ENCODE peak calls at places on chromosomes 2 and 18, in seven cellular contexts. S, C, N, I, L, Y and T are unnamed samples.

GRCh38 chr18:78980777-78981651 is 1.4 kb downstream of the SALL3 start:
- DNase-seq in N (peak), L (no peak), I (no peak), S (no peak), Y (no peak), C (peak), T (no peak)

GRCh38 chr2:109353806-109354745 is 225.1 kb downstream of the SH3RF3 start:
- DNase-seq in N (no peak), L (no peak), C (peak), I (no peak), S (no peak), Y (no peak), T (no peak)

GRCh38 chr2:144659731-144660275 is 139.9 kb upstream of the ZEB2 start:
- DNase-seq in I (peak), Y (peak), N (no peak), L (peak), C (no peak), S (no peak), T (peak)

GRCh38 chr2:133711806-133712205 is 143.5 kb upstream of the NCKAP5 start:
- DNase-seq in C (no peak), N (no peak), Y (no peak), I (no peak), S (no peak), L (no peak), T (no peak)

GRCh38 chr2:85501244-85501643 is 37.7 kb upstream of the MAT2A start:
- DNase-seq in L (no peak), S (peak), N (no peak), C (no peak), I (no peak), Y (no peak), T (peak)

GRCh38 chr18:48833701-48834394 is 116.9 kb downstream of the SMAD7 start:
- DNase-seq in C (no peak), N (peak), Y (no peak), L (no peak), I (no peak), S (peak), T (no peak)

GRCh38 chr2:55590810-55591440 is 26.5 kb downstream of the PPP4R3B start:
- DNase-seq in S (peak), Y (no peak), C (no peak), N (no peak), I (peak), L (peak), T (no peak)

GRCh38 chr2:64750001-64750816 is 96.5 kb upstream of the SERTAD2 start:
- DNase-seq in Y (no peak), L (peak), S (peak), C (peak), I (peak), N (peak), T (peak)

GRCh38 chr2:173943139-173943538 is 22.0 kb downstream of the SP3 start:
- DNase-seq in S (no peak), N (no peak), Y (no peak), C (no peak), L (no peak), I (no peak), T (no peak)

GRCh38 chr2:225355788-225356187 is 43.7 kb upstream of the NYAP2 start:
- DNase-seq in Y (no peak), L (no peak), S (no peak), N (no peak), I (no peak), C (no peak), T (no peak)

GRCh38 chr2:202774104-202774503 is 97.5 kb downstream of the ICA1L start:
- DNase-seq in C (peak), L (no peak), I (no peak), S (no peak), Y (no peak), N (no peak), T (no peak)

GRCh38 chr18:75207298-75208054 is 1.5 kb downstream of the PTGR3 start:
- DNase-seq in Y (no peak), L (peak), N (no peak), I (peak), C (no peak), S (peak), T (peak)

GRCh38 chr2:29558097-29558496 is 363.3 kb downstream of the ALK start:
- DNase-seq in C (no peak), L (no peak), N (no peak), Y (no peak), S (no peak), I (no peak), T (no peak)

GRCh38 chr2:127479219-127479825 is 47.0 kb downstream of the IWS1 start:
- DNase-seq in C (no peak), I (peak), Y (peak), S (peak), L (peak), N (no peak), T (peak)

GRCh38 chr2:222864296-222864695 is 3.5 kb downstream of the ACSL3 start:
- DNase-seq in I (peak), N (no peak), C (no peak), L (peak), S (no peak), Y (peak), T (peak)

GRCh38 chr2:113910110-113910717 is 20.3 kb downstream of the ACTR3 start:
- DNase-seq in L (no peak), N (no peak), I (no peak), Y (no peak), S (no peak), C (no peak), T (no peak)

GRCh38 chr2:101559576-101559975 is 84.7 kb upstream of the RFX8 start:
- DNase-seq in S (no peak), N (no peak), I (peak), C (no peak), Y (no peak), L (peak), T (no peak)

GRCh38 chr2:150224321-150224720 is 263.1 kb downstream of the RND3 start:
- DNase-seq in N (no peak), I (no peak), L (no peak), Y (no peak), C (no peak), S (no peak), T (no peak)

GRCh38 chr18:78459646-78460045 is 520.0 kb upstream of the SALL3 start:
- DNase-seq in L (no peak), N (no peak), S (no peak), Y (no peak), I (no peak), C (no peak), T (no peak)

DNA sequence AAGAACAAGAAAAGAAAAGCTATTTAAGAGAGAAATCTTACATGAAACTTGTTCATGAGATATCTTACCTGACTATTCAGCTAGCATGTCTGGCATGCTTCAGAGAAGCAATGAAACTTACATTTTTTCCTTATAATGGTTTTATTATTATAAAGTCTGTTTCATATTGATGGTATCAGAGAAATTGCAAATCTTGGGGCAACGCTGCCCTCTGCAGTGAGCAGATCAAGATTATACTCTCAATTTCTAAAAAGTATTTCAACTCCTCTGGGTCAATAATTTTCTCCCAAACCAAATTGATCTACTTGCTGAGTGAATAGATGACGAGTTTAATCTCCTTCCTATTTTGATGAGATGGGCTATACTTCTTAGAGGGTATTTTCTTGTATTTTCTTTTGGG is 235.6 kb downstream of the NUP35 start:
- DNase-seq in C (no peak), Y (no peak), S (no peak), L (peak), N (no peak), I (peak), T (peak)
- TF ChIP-seq CTCF in C (no peak), Y (no peak), S (no peak), L (peak), N (no peak), I (peak), T (peak)

GRCh38 chr18:62637403-62637802 is 77.9 kb upstream of the PHLPP1 start:
- DNase-seq in L (no peak), N (no peak), S (no peak), C (no peak), I (no peak), Y (no peak), T (no peak)

GRCh38 chr18:62634471-62634870 is 80.9 kb upstream of the PHLPP1 start:
- DNase-seq in N (no peak), S (no peak), C (no peak), L (no peak), I (peak), Y (no peak), T (no peak)

GRCh38 chr18:62632788-62633455 is 82.4 kb upstream of the PHLPP1 start:
- DNase-seq in N (no peak), I (no peak), C (no peak), L (no peak), S (no peak), Y (no peak), T (no peak)

GRCh38 chr18:62634991-62635630 is 80.2 kb upstream of the PHLPP1 start:
- DNase-seq in S (no peak), C (no peak), I (no peak), L (no peak), N (no peak), Y (no peak), T (peak)

GRCh38 chr18:62637807-62638687 is 77.3 kb upstream of the PHLPP1 start:
- DNase-seq in C (no peak), I (no peak), S (peak), L (no peak), Y (no peak), N (peak), T (peak)
- TF ChIP-seq CTCF in C (peak), I (peak), S (peak), L (peak), Y (peak), N (peak), T (peak)

DNA sequence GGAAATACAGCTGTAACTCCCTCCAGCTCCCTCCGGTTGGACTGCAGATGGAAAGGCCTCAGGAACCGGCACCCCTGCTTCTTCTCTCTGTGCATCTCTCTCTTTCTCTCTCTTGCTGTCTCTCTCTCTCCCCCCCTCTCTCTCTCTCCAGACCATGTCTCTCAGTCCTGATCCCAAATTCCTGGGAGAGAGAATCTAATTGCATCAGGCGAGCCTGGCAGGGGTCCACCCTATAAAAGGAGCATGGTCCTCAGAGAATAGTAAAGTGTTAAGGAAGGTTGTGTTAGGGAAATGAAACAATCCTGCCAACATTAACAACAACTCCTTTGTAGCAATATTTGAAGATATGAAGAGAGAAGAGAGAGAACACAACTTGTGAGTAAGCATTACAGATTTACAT is 36.7 kb downstream of the VIT start:
- DNase-seq in I (no peak), Y (no peak), L (peak), C (no peak), S (no peak), N (no peak), T (no peak)
- TF ChIP-seq CTCF in I (no peak), Y (no peak), L (no peak), C (no peak), S (no peak), N (no peak), T (no peak)

GRCh38 chr2:1237785-1238184 is 175.5 kb upstream of the TPO start:
- DNase-seq in L (no peak), Y (no peak), S (no peak), C (peak), I (no peak), N (no peak), T (no peak)
- TF ChIP-seq CTCF in L (no peak), Y (no peak), S (no peak), C (no peak), I (no peak), N (no peak), T (no peak)

DNA sequence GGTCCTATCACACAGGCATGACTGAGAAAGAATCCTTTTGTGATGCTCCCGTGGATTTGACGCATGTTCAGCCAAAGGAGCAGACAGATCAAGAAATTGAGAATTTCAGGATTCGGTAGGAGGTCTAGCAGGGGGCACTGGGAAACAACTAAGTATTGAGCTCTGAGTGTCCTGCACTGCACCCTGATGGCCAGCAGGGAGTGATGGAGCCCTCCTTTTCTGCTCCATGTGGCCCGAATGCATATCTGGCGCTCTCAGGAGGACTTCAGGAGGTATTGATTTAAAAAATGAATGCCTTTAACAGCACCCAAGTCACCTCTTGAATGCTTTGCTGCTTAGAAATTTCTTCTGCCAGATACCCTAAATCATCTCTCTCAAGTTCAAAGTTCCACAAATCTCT is 58.0 kb downstream of the ZNF519 start:
- DNase-seq in I (no peak), C (no peak), S (peak), Y (no peak), N (no peak), L (no peak), T (no peak)
- TF ChIP-seq CTCF in I (peak), C (no peak), S (peak), Y (no peak), N (no peak), L (peak), T (peak)

GRCh38 chr18:56436651-56437050 is 201.7 kb downstream of the TXNL1 start:
- DNase-seq in S (no peak), C (no peak), Y (no peak), N (no peak), L (no peak), I (no peak), T (no peak)

GRCh38 chr18:56431551-56431950 is 206.8 kb downstream of the TXNL1 start:
- DNase-seq in L (no peak), Y (no peak), S (peak), C (no peak), I (no peak), N (no peak), T (peak)

GRCh38 chr18:56433919-56434318 is 204.5 kb downstream of the TXNL1 start:
- DNase-seq in L (no peak), C (no peak), N (no peak), I (no peak), Y (no peak), S (no peak), T (no peak)
- TF ChIP-seq CTCF in L (no peak), C (no peak), N (no peak), I (no peak), Y (no peak), S (no peak), T (no peak)